ENCODE peak calls at places on chromosome 9, in six cellular contexts. B is Peyer's patch, Y is mucosa of descending colon, S is keratinocyte, L is tibial artery, R is retinal pigment epithelial cell. V is an unnamed sample.

GRCh38 chr9:78370991-78371390 is 74.1 kb downstream of the PSAT1 start:
- DNase-seq in B (no peak), Y (no peak), S (no peak), L (no peak), R (no peak), V (no peak)

GRCh38 chr9:96686638-96687335 is 31.7 kb upstream of the PRXL2C start:
- DNase-seq in B (peak; percentile 85), Y (peak; percentile 85), S (no peak), L (peak; percentile 76), R (peak; percentile 40), V (no peak)

GRCh38 chr9:34197756-34198711 is 19.2 kb downstream of the UBAP1 start:
- DNase-seq in B (no peak), Y (no peak), S (no peak), L (no peak), R (no peak), V (no peak)

GRCh38 chr9:132238992-132239391 is 77.1 kb downstream of the NTNG2 start:
- DNase-seq in B (no peak), Y (no peak), S (no peak), L (no peak), R (no peak), V (no peak)

GRCh38 chr9:126316085-126316655 is 10.5 kb upstream of the MVB12B start:
- DNase-seq in B (no peak), Y (no peak), S (no peak), L (no peak), R (no peak), V (no peak)

GRCh38 chr9:17802249-17802857 is 223.5 kb downstream of the SH3GL2 start:
- DNase-seq in B (no peak), Y (no peak), S (no peak), L (no peak), R (no peak), V (no peak)

GRCh38 chr9:77455312-77455927 is 192.7 kb downstream of the GNA14 start:
- DNase-seq in B (peak; percentile 78), Y (no peak), S (no peak), L (no peak), R (no peak), V (no peak)

GRCh38 chr9:125758986-125759811 is 12.0 kb downstream of the PBX3 start:
- DNase-seq in B (no peak), Y (no peak), S (no peak), L (peak; percentile 40), R (no peak), V (no peak)

GRCh38 chr9:114656301-114656700 is 1.3 kb downstream of the TEX53 start:
- DNase-seq in B (no peak), Y (no peak), S (no peak), L (no peak), R (no peak), V (no peak)

GRCh38 chr9:72396247-72397091 is 31.5 kb upstream of the ZFAND5 start:
- DNase-seq in B (no peak), Y (no peak), S (no peak), L (no peak), R (peak; percentile 58), V (no peak)

GRCh38 chr9:1837453-1838084 is 177.6 kb upstream of the SMARCA2 start:
- DNase-seq in B (no peak), Y (no peak), S (no peak), L (no peak), R (no peak), V (no peak)

GRCh38 chr9:115035872-115036612 is 81.9 kb downstream of the TNC start:
- DNase-seq in B (no peak), Y (no peak), S (no peak), L (no peak), R (no peak), V (peak; percentile 83)

GRCh38 chr9:105475302-105475701 is 27.5 kb downstream of the FSD1L start:
- DNase-seq in B (no peak), Y (no peak), S (no peak), L (no peak), R (no peak), V (no peak)

GRCh38 chr9:89864731-89865130 is 259.9 kb downstream of the GADD45G start:
- DNase-seq in B (peak; percentile 15), Y (no peak), S (no peak), L (peak; percentile 19), R (no peak), V (no peak)

GRCh38 chr9:134061019-134061687 is 6.7 kb downstream of the BRD3 start:
- DNase-seq in B (no peak), Y (no peak), S (no peak), L (no peak), R (no peak), V (no peak)

GRCh38 chr9:123302348-123303214 is 34.2 kb upstream of the STRBP start:
- DNase-seq in B (peak; percentile 27), Y (no peak), S (no peak), L (no peak), R (no peak), V (no peak)

GRCh38 chr9:75071530-75072122 is 16.3 kb downstream of the NMRK1 start:
- DNase-seq in B (peak; percentile 95), Y (peak; percentile 88), S (peak; percentile 81), L (no peak), R (no peak), V (no peak)

GRCh38 chr9:27726244-27727141 is 153.2 kb upstream of the C9orf72 start:
- DNase-seq in B (peak; percentile 64), Y (no peak), S (peak; percentile 28), L (peak; percentile 24), R (no peak), V (peak; percentile 18)

GRCh38 chr9:10387282-10387681 is 225.5 kb downstream of the PTPRD start:
- DNase-seq in B (no peak), Y (no peak), S (no peak), L (no peak), R (no peak), V (no peak)

GRCh38 chr9:70133253-70134208 is 89.9 kb downstream of the MAMDC2 start:
- DNase-seq in B (no peak), Y (no peak), S (no peak), L (no peak), R (no peak), V (no peak)

GRCh38 chr9:105118646-105119045 is 125.8 kb upstream of the SLC44A1 start:
- DNase-seq in B (no peak), Y (no peak), S (no peak), L (no peak), R (no peak), V (no peak)

GRCh38 chr9:27665121-27665520 is 91.8 kb upstream of the C9orf72 start:
- DNase-seq in B (peak; percentile 48), Y (no peak), S (no peak), L (no peak), R (no peak), V (no peak)

GRCh38 chr9:131121346-131121745 is 4.0 kb upstream of the NUP214 start:
- DNase-seq in B (peak; percentile 24), Y (no peak), S (no peak), L (no peak), R (no peak), V (no peak)

GRCh38 chr9:88236531-88237453 is 98.5 kb upstream of the SPATA31C2 start:
- DNase-seq in B (no peak), Y (no peak), S (no peak), L (no peak), R (no peak), V (no peak)

GRCh38 chr9:95463145-95464060 is 53.4 kb downstream of the PTCH1 start:
- DNase-seq in B (no peak), Y (no peak), S (no peak), L (no peak), R (no peak), V (no peak)

GRCh38 chr9:116193636-116194035 is 40.0 kb downstream of the PAPPA start:
- DNase-seq in B (no peak), Y (no peak), S (peak; percentile 19), L (no peak), R (no peak), V (peak; percentile 57)

GRCh38 chr9:93301291-93301811 is 117.4 kb downstream of the WNK2 start:
- DNase-seq in B (peak; percentile 42), Y (no peak), S (no peak), L (no peak), R (no peak), V (no peak)

GRCh38 chr9:27514551-27514950 is 9.5 kb upstream of the IFNK start:
- DNase-seq in B (no peak), Y (no peak), S (no peak), L (peak; percentile 25), R (no peak), V (no peak)

GRCh38 chr9:98536542-98537173 is 172.1 kb downstream of the GABBR2 start:
- DNase-seq in B (peak; percentile 52), Y (no peak), S (no peak), L (no peak), R (no peak), V (no peak)
- TF ChIP-seq CTCF in B (no peak), Y (no peak), S (peak; percentile 65), L (no peak), R (peak; percentile 42), V (peak; percentile 21)

DNA sequence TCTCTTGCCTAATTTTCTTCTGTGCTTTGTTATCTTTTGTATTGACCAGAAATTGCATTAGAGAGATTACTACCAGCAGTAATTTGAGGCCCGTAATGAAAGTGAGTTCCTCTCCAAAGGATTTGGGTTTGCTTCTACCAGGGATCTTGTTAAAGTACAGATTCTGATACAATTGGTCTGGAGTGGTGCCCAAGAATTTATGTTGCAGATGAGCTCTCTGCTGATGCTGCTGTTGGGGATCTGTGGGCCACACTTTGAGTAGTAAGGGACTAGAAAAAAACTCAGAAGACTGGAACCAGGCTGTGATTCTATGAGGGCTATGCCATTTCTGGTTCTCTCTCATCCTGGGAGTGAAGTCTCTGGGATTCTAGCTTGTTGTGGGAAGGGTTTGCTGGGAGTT is 192.2 kb downstream of the SEC61B start:
- DNase-seq in B (no peak), Y (no peak), S (no peak), L (no peak), R (no peak), V (no peak)
- H3K4me3 ChIP-seq in B (no peak overlapping the region), Y (no peak overlapping the region), S (no peak overlapping the region), L (no peak overlapping the region), R (no peak overlapping the region), V (no peak overlapping the region)

DNA sequence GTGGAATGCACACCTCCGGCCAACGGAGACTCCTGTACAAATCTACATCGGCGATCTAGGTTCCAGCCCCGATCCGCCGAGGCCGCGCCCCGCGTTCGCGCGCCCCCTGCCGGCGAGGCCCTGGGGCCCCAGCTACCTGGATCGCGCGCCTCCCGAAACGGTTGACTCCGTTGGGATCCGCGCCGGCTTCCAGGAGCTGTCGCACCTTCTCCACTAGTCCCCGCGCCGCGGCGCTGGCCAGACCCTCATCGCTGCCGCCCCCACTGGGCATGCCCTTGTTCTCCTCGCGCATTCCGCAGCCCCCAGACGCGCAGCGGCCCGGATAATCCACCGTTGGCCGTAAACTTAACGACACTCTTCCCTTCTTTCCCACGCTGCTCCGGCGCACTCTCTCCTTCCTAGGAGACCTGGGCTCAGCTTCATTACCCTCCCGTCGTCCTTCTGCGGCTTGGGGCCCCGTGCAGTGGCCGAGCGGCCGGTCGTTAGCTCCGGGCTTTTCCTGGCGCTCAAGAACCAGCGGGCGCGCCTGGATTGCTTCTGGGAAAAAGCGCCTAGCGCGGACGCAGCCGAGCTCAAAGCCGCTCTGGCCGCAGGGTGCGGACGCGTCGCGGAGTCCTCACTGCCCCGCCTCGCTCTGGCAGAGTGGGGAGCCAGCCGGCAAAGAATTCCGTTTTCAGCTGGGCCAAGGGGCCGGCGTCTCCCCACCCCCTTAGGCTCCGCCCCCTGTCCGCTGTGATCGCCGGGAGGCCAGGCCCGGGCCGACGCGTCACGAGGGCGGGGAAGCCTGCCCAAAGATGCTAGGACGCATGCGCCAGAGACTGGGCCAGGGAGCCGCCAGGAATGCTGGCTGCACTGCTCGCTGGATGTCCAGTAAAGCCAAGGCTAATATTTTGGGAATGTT is at the start of gene CDKN2B:
- DNase-seq in B (peak; percentile 96), Y (peak; percentile 96), S (peak; percentile 45), L (peak; percentile 91), R (peak; percentile 85), V (peak; percentile 87)
- TF ChIP-seq CTCF in B (peak; percentile 88), Y (peak; percentile 92), S (peak; percentile 90), L (peak; percentile 90), R (peak; percentile 75), V (peak; percentile 65)

GRCh38 chr9:100111235-100111634 is 12.2 kb downstream of the INVS start:
- DNase-seq in B (peak; percentile 73), Y (peak; percentile 56), S (no peak), L (peak; percentile 92), R (peak; percentile 96), V (peak; percentile 94)
- H3K4me3 ChIP-seq in B (no peak overlapping the region), Y (no peak overlapping the region), S (no peak overlapping the region), L (no peak overlapping the region), R (no peak overlapping the region), V (no peak overlapping the region)

V was measured in AG09309.